ENCODE peak calls at places on chromosome 20, in six cellular contexts. Z is psoas muscle, A is lower lobe of right lung, J is fibroblast of lung, B is H9, W is OCI-LY7. Q is an unnamed sample. For H3K4me1, the result is how much of the 10 kb centered on the place peaks cover.

GRCh38 chr20:54980321-54980960 is 505.0 kb downstream of the DOK5 start:
- DNase-seq in A (no peak), B (no peak), Z (no peak), W (peak), J (no peak), Q (no peak)

GRCh38 chr20:19926581-19926980 is 90.6 kb upstream of the NAA20 start:
- DNase-seq in J (no peak), Z (no peak), B (no peak), A (no peak), W (no peak), Q (no peak)

GRCh38 chr20:45701104-45701503 is 734 bp upstream of the WFDC13 start:
- DNase-seq in Z (no peak), W (no peak), J (no peak), B (no peak), A (no peak), Q (no peak)

GRCh38 chr20:59515013-59515905 is 89.1 kb upstream of the PHACTR3 start:
- DNase-seq in A (peak), Z (peak), J (peak), W (peak), B (peak), Q (peak)

GRCh38 chr20:58932170-58932569 is 48.9 kb upstream of the NELFCD start:
- DNase-seq in B (no peak), A (no peak), J (no peak), W (no peak), Z (no peak), Q (no peak)

GRCh38 chr20:50746138-50746940 is 15.0 kb downstream of the PARD6B start:
- DNase-seq in A (no peak), B (no peak), Z (no peak), J (peak), W (no peak), Q (no peak)

GRCh38 chr20:37907677-37908397 is 4.9 kb downstream of the VSTM2L start:
- DNase-seq in Z (no peak), J (no peak), W (no peak), A (no peak), B (peak), Q (peak)

GRCh38 chr20:38880952-38881735 is 45.1 kb upstream of the FAM83D start:
- DNase-seq in W (peak), B (no peak), A (no peak), J (no peak), Z (no peak), Q (no peak)

GRCh38 chr20:36218380-36219064 is 17.8 kb upstream of the AAR2 start:
- DNase-seq in Z (no peak), B (no peak), J (no peak), W (no peak), A (no peak), Q (no peak)

GRCh38 chr20:34951652-34952051 is 4.0 kb downstream of the GSS start:
- DNase-seq in Z (peak), B (no peak), W (no peak), A (no peak), J (no peak), Q (no peak)

GRCh38 chr20:640674-641515 is 12.1 kb downstream of the SRXN1 start:
- DNase-seq in B (no peak), W (no peak), J (no peak), Z (no peak), A (no peak), Q (no peak)

GRCh38 chr20:44068780-44069191 is 118.2 kb downstream of the JPH2 start:
- DNase-seq in W (no peak), B (no peak), J (no peak), A (no peak), Z (no peak), Q (no peak)

DNA sequence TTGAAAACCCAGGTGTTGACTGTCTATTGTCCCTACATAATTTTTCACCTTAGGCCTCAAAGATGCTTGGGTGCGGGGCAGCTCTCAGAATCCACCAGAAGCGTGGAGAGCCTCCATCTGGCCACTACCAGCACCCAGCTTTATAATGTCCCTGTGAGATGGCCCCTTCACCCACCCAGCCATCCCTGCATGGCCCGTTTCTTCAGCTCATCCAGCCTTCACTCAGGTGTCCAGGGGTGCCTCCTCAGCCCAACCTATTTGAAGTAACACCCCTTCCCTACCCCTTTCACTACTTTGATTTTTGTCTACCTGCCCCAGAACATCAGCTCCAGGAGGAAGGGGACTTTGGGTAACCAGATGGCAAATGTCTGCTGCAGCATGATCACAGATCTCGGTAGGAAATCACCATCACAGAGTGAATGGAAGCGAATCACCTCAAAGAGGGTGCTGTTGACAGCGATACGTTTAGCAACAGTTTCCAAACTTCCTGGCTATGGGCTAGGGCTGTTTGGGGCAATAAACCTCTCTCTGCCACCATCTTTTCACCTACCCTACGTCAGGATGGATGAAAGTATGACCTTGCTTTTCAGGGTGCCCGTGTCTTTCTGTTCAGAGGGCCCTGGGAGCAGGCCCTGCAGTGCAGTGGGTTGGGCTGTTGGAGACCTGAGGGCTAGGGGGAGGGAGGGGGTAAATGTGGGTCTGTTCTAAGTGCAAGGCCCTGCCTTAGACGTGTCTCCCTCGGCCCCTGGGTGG is 1.2 kb upstream of the SLC17A9 start:
- DNase-seq in W (no peak), A (peak), J (no peak), Z (no peak), B (no peak), Q (no peak)
- H3K4me1 ChIP-seq in W (under half), A (under half), J (under half), Z (under half), B (under half), Q (under half)

GRCh38 chr20:33677991-33678431 is 3.8 kb upstream of the NECAB3 start:
- DNase-seq in B (no peak), A (no peak), Z (peak), W (no peak), J (no peak), Q (no peak)

GRCh38 chr20:33674294-33675126 is at the start of gene NECAB3:
- DNase-seq in W (peak), B (peak), Z (peak), A (peak), J (peak), Q (peak)

GRCh38 chr20:33675127-33675954 is 1.1 kb upstream of the NECAB3 start:
- DNase-seq in B (no peak), Z (peak), J (peak), A (no peak), W (no peak), Q (no peak)

GRCh38 chr20:33676121-33676520 is 1.9 kb upstream of the NECAB3 start:
- DNase-seq in W (no peak), Z (no peak), J (no peak), B (no peak), A (no peak), Q (no peak)

DNA sequence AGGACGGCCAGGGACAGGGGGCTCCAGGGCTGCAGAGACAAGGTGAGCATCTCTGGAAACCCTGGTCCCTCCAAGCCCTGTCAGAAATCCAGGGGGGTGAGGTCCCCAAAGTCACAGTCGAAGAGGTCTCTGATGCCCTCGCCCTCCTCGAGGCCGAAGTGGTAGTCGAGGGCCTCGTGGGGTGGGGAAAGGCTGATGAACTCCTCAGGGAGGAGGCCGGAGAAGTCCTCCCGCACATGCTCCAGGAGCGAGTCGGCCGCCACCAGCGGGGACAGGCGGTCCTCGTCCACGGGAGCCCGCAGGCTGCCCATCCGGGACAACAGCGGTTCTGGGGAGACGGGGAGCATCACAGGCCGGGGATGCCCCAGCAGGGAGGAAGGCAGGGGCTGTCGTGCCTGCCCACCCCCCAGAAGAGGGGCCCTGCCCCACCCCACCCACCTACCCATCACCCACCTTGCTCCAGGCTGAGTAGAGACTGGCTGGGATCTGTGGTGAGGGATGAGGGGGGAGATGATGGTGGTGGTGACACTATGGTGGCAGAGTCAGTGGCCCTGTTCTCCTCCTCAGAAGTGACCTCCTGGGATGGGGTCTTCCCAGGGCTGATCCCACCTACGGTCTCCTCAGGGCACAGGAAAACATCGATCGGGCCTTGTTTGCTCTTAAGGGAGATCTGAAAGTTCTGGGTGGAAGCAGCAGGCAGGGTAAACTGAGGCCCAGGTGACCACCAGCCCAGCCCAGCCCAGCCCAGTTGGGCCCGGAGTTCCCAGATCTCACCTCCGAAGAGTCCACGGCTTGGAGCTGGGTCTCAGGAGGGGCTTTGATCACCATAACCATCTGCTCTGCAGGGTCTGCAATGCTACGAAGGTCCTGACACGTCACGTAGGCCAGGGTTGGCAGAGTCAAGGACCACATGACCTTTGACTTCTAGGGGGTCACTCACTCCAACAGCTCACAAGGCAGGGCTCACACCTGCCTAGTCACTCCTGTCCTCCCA is 2.7 kb upstream of the NECAB3 start:
- DNase-seq in J (no peak), W (no peak), A (no peak), Z (peak), B (no peak), Q (no peak)
- H3K4me1 ChIP-seq in J (under half), W (half or more), A (under half), Z (under half), B (under half), Q (under half)

DNA sequence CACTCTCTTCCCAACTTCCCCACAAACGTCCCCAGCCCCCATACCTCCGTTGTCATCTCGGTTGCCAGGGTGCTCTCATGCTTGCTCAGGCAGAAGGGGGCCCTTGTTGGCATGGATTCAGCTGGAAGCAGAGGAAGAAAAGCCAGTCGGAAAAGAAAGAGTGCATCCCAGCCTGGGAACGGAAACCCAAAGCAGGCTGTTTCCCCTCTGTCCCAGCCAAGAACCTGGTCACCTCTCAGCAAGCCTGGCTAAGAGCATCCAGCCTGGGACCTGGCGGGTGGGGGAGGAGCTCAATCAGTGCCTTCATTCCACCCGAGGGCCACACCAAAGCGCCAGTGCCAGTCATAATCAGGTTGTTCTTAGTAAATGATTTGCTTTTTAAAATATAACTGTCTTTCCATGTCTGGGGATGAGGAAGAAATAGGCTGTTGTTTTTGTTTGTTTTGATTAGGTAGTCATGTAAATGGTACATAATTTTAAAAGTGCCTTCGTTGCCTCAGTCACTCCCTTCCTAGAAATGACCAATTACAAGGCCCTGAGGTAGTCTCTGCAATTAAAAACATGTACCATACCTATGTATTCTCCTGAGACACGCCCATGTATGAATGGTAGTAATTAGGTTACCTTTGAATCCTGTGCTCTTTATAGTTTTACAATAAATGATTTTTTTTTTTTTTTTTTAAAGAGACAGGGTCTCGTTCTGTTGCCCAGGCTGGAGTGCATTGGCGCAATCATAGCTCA is 21.1 kb downstream of the CHMP4B start:
- DNase-seq in J (no peak), Z (no peak), A (no peak), B (no peak), W (no peak), Q (peak)
- H3K4me1 ChIP-seq in J (under half), Z (half or more), A (half or more), B (under half), W (under half), Q (under half)

DNA sequence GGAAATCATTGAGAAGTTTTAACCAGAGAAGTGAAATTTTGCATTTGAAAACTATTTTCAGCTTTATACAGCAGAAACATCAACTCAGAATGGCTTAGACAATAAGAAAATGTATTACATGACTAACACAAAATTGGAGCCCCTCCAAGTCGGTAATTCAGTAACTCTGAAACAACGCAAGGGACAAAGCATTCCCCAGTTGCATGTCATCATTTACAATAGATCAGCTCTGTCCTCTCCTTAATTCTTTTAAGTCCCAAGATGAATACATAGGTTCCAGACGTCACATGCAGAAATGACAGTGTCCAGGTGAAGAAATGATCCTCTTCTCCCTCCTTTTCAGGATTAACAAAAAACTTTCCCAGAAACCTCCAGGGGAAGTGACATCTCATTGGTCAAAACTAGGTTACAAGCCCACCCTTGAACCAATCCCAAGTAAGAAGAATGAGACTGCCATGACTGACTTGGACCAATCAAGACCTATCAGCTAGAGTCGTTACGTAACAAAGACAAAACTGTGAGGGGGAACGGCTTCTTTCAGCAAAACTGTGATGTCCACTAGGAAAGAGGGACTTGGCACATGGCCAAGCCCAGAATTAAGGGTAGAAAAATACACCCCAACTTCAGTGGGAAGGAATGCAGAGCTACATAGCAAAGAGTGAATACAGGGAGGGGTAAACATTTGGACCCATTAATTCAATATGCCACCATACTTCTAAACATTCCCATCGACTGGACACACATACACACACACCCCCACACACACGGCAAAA is 149.8 kb upstream of the PRND start:
- DNase-seq in B (no peak), A (no peak), Z (no peak), J (no peak), W (no peak), Q (no peak)
- H3K4me1 ChIP-seq in B (under half), A (under half), Z (under half), J (under half), W (under half), Q (under half)

GRCh38 chr20:49400904-49401303 is 81.6 kb downstream of the KCNB1 start:
- DNase-seq in Z (no peak), B (no peak), W (no peak), J (peak), A (no peak), Q (peak)
- H3K4me1 ChIP-seq in Z (under half), B (under half), W (under half), J (under half), A (under half), Q (under half)

GRCh38 chr20:32966382-32966781 is 37.9 kb downstream of the SUN5 start:
- DNase-seq in B (no peak), A (no peak), W (no peak), Z (no peak), J (no peak), Q (no peak)

GRCh38 chr20:32964575-32964974 is 39.7 kb downstream of the SUN5 start:
- DNase-seq in W (no peak), B (no peak), A (no peak), J (no peak), Z (no peak), Q (no peak)

GRCh38 chr20:32966881-32967781 is 37.1 kb downstream of the SUN5 start:
- DNase-seq in W (no peak), Z (no peak), A (no peak), B (peak), J (no peak), Q (no peak)

GRCh38 chr20:32965115-32965514 is 39.1 kb downstream of the SUN5 start:
- DNase-seq in W (no peak), A (no peak), J (no peak), Z (no peak), B (no peak), Q (no peak)

GRCh38 chr20:32965581-32966373 is 38.5 kb downstream of the SUN5 start:
- DNase-seq in B (no peak), J (no peak), A (no peak), Z (no peak), W (no peak), Q (no peak)
- H3K4me1 ChIP-seq in B (under half), J (under half), A (under half), Z (under half), W (under half), Q (under half)